ENCODE peak calls at places on chromosomes 2 and 18, in four cellular contexts. L, H, C and F are unnamed samples.

GRCh38 chr2:172230783-172231446 is 128.2 kb upstream of the DLX2 start:
- DNase-seq in L (no peak), H (no peak), C (no peak), F (no peak)

GRCh38 chr2:184579226-184579625 is 19.1 kb upstream of the ZNF804A start:
- DNase-seq in L (no peak), H (no peak), C (no peak), F (no peak)

GRCh38 chr18:45590060-45590537 is 25.2 kb upstream of the SLC14A2 start:
- DNase-seq in L (no peak), H (peak; percentile 12), C (no peak), F (no peak)

GRCh38 chr18:25289040-25289631 is 62.8 kb downstream of the ZNF521 start:
- DNase-seq in L (no peak), H (no peak), C (peak; percentile 88), F (no peak)

GRCh38 chr2:73284296-73285161 is at the start of gene FBXO41:
- DNase-seq in L (peak; percentile 79), H (no peak), C (no peak), F (no peak)

GRCh38 chr2:69164379-69164778 is 151.4 kb downstream of the ANTXR1 start:
- DNase-seq in L (no peak), H (no peak), C (peak; percentile 28), F (no peak)

GRCh38 chr2:12719400-12720104 is 2.8 kb downstream of the TRIB2 start:
- DNase-seq in L (no peak), H (no peak), C (peak; percentile 30), F (no peak)

GRCh38 chr2:73851274-73851673 is 22.5 kb downstream of the STAMBP start:
- DNase-seq in L (no peak), H (no peak), C (no peak), F (no peak)

GRCh38 chr2:157487747-157488146 is 43.9 kb upstream of the CYTIP start:
- DNase-seq in L (no peak), H (no peak), C (no peak), F (no peak)

GRCh38 chr2:44242929-44243328 is 32.4 kb upstream of the SLC3A1 start:
- DNase-seq in L (no peak), H (no peak), C (no peak), F (no peak)

GRCh38 chr2:97699765-97700444 is 13.5 kb upstream of the ZAP70 start:
- DNase-seq in L (peak; percentile 74), H (peak; percentile 48), C (peak; percentile 51), F (peak; percentile 64)

GRCh38 chr18:3624818-3625716 is 175.1 kb downstream of the TGIF1 start:
- DNase-seq in L (no peak), H (peak; percentile 34), C (peak; percentile 81), F (no peak)

GRCh38 chr2:176189666-176190641 is 1.5 kb downstream of the HOXD1 start:
- DNase-seq in L (no peak), H (no peak), C (peak; percentile 31), F (no peak)

GRCh38 chr18:56377161-56377560 is 261.2 kb downstream of the TXNL1 start:
- DNase-seq in L (no peak), H (no peak), C (peak; percentile 13), F (no peak)

GRCh38 chr18:56373601-56374000 is 264.8 kb downstream of the TXNL1 start:
- DNase-seq in L (no peak), H (no peak), C (no peak), F (no peak)

GRCh38 chr18:56374005-56374655 is 264.3 kb downstream of the TXNL1 start:
- DNase-seq in L (no peak), H (no peak), C (peak; percentile 36), F (no peak)
- H3K4me3 ChIP-seq in L (no peak overlapping the region), H (no peak overlapping the region), C (no peak overlapping the region), F (no peak overlapping the region)

GRCh38 chr2:63614448-63614968 is 25.7 kb downstream of the MDH1 start:
- DNase-seq in L (no peak), H (no peak), C (no peak), F (peak; percentile 66)

GRCh38 chr2:63613391-63613901 is 24.7 kb downstream of the MDH1 start:
- DNase-seq in L (no peak), H (no peak), C (no peak), F (no peak)

GRCh38 chr2:63614983-63615945 is 26.5 kb downstream of the MDH1 start:
- DNase-seq in L (no peak), H (no peak), C (peak; percentile 2), F (no peak)

GRCh38 chr2:63619328-63619727 is 30.6 kb downstream of the MDH1 start:
- DNase-seq in L (no peak), H (no peak), C (no peak), F (no peak)

GRCh38 chr2:63617360-63617759 is 28.6 kb downstream of the MDH1 start:
- DNase-seq in L (no peak), H (no peak), C (no peak), F (no peak)
- H3K27ac ChIP-seq in L (no peak overlapping the region), H (no peak overlapping the region), C (no peak overlapping the region), F (no peak overlapping the region)

DNA sequence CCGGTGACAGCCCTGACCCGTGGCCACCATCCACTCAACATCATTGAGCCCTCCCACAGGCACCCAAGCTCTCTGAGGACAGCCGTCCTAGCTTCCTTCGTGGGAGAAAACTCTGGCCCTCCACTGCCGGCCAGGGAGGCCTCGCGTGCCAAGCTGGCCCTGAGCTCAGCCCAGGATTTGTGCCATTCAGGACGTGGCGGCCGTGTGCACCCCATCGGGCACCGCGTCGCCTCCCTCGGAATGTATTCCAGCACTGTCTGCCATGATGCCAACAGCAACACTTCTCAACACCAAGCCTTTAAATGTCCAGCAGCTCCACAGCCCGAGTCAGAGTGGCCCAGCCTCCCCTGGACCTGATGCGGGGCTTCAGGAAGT is 35.7 kb downstream of the ZNF516 start:
- DNase-seq in L (peak; percentile 37), H (no peak), C (no peak), F (no peak)
- H3K36me3 ChIP-seq in L (no peaks in the 10 kb centered on the region), H (no peaks in the 10 kb centered on the region), C (no peaks in the 10 kb centered on the region), F (no peaks in the 10 kb centered on the region)

DNA sequence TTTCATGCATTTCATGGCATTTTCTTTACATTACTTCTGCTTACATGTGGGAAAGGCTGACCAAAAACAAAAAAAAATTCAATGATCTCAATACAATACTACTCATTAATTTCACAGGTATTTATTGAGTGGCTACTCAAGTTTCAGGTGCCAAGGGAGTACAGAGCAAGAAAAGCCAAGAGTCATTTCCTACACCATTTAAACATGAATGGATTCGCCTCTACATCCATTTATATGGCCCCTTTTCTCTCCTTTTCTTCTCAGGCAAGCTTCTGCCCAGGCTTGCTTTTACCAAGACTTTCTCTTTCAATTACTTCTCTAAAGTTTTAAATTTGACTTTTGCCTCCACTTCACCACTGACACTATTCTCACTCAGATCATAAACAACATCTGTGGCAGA is 1603.1 kb upstream of the CELF4 start:
- DNase-seq in L (no peak), H (no peak), C (no peak), F (no peak)
- H3K4me3 ChIP-seq in L (no peak overlapping the region), H (no peak overlapping the region), C (no peak overlapping the region), F (no peak overlapping the region)

DNA sequence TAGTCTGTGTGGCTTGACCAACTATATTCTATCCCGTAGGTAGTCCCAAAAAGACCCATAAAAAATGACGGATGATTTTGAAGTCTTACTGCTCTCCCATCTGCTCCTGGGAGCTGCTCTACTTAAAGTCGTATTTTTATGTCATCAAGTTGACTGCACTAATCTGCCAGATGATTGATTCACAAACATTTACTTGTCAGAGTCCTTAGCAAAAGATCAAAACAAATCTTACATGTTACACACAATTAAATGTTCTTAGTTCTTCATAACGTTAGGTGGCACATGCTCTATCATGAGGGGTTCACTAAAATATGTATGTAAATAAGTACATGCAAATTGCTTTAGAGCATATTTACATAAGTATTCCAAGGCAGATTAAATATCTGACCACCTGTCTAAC is 498.3 kb upstream of the LRRTM4 start:
- DNase-seq in L (no peak), H (no peak), C (no peak), F (no peak)
- H3K27ac ChIP-seq in L (no peak overlapping the region), H (no peak overlapping the region), C (no peak overlapping the region), F (no peak overlapping the region)

GRCh38 chr18:74507927-74508326 is 11.8 kb downstream of the CNDP2 start:
- DNase-seq in L (no peak), H (no peak), C (no peak), F (no peak)

GRCh38 chr18:74506405-74507119 is 10.4 kb downstream of the CNDP2 start:
- DNase-seq in L (peak; percentile 32), H (no peak), C (no peak), F (no peak)

GRCh38 chr18:74508366-74508765 is 12.2 kb downstream of the CNDP2 start:
- DNase-seq in L (no peak), H (no peak), C (no peak), F (no peak)

GRCh38 chr18:74507120-74507881 is 11.1 kb downstream of the CNDP2 start:
- DNase-seq in L (no peak), H (no peak), C (no peak), F (no peak)

GRCh38 chr18:74505776-74506175 is 9.6 kb downstream of the CNDP2 start:
- DNase-seq in L (peak; percentile 41), H (no peak), C (no peak), F (no peak)
- H3K36me3 ChIP-seq in L (peaks cover 51% of the 10 kb centered on the region), H (peaks cover 40% of the 10 kb centered on the region), C (peaks cover 13% of the 10 kb centered on the region), F (peaks cover 34% of the 10 kb centered on the region)

GRCh38 chr2:177712462-177712861 is 319.9 kb downstream of the AGPS start:
- DNase-seq in L (no peak), H (no peak), C (no peak), F (no peak)

GRCh38 chr2:177710003-177710411 is 317.4 kb downstream of the AGPS start:
- DNase-seq in L (no peak), H (no peak), C (no peak), F (no peak)

GRCh38 chr2:177710889-177711288 is 318.3 kb downstream of the AGPS start:
- DNase-seq in L (no peak), H (no peak), C (no peak), F (no peak)

GRCh38 chr2:177708660-177709328 is 316.2 kb downstream of the AGPS start:
- DNase-seq in L (no peak), H (no peak), C (no peak), F (no peak)

DNA sequence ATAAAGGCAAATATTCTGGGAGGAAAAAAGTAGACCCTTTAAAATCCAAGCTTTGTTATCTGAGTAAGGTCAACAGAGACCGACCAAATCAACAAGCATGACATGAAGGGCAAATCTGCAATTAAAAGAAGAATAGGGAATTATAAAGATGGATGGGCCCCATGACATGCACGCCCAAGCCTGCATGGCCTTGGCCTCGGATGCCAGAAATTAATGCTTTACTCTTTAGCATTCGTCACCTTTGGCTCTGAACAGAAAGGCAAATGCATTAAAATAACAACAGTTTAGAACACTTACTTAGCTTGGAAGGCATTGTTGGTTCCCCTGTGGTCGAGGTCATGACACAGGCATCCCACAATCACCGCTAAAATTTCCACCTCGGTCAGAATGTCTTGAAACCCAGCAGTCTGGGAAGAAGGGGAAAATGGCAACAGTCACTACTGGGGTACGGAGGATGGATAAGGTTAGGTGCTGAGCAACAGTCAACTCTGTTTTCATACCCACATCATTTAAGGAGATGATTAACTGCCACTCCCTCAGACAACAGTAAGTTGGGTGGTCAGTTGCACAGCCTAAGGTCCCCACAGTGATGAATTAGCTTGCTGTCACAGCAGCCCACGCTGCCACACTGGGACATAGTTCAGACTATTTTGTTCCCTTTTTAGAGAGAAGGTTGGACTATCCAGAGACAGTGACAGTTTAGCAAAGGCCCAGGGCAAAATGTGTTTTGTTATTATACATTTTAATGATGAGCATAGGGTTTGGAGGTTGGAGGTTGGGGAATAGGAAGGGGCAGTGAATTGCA is 319.1 kb downstream of the AGPS start:
- DNase-seq in L (no peak), H (no peak), C (no peak), F (no peak)
- H3K4me3 ChIP-seq in L (no peak overlapping the region), H (no peak overlapping the region), C (no peak overlapping the region), F (no peak overlapping the region)